ENCODE peak calls at places on chromosomes 5 and 9, in nine cellular contexts. V is spleen, P is uterus, I is body of pancreas, C is GM12878, M is tibial nerve, J is thyroid gland, L is upper lobe of left lung, Z is esophagus muscularis mucosa. F is an unnamed sample.

GRCh38 chr5:89686081-89686765 is 723.3 kb downstream of the CETN3 start:
- DNase-seq in V (no peak), J (no peak), C (no peak), Z (no peak), I (no peak), L (no peak), P (no peak), M (no peak), F (no peak)

GRCh38 chr5:4142842-4143241 is 547.2 kb downstream of the IRX1 start:
- DNase-seq in Z (no peak), C (no peak), P (no peak), L (no peak), I (no peak), J (no peak), M (no peak), V (no peak), F (no peak)

GRCh38 chr9:126721531-126722098 is 83.2 kb upstream of the ZBTB43 start:
- DNase-seq in Z (peak), I (no peak), L (no peak), V (peak), P (no peak), J (no peak), C (no peak), M (no peak), F (peak)

GRCh38 chr9:30075451-30076199 is 2308.8 kb upstream of the ACO1 start:
- DNase-seq in J (no peak), Z (no peak), M (no peak), I (no peak), L (no peak), P (no peak), C (peak), V (no peak), F (no peak)

GRCh38 chr9:110156902-110157301 is 51.1 kb downstream of the C9orf152 start:
- DNase-seq in L (no peak), P (no peak), Z (no peak), I (no peak), C (no peak), M (peak), J (no peak), V (no peak), F (peak)

GRCh38 chr9:122991370-122991830 is 42.1 kb upstream of the GPR21 start:
- DNase-seq in P (peak), Z (no peak), V (no peak), J (peak), L (no peak), M (peak), C (peak), I (peak), F (no peak)

GRCh38 chr9:136275655-136276429 is 28.1 kb downstream of the CCDC187 start:
- DNase-seq in J (no peak), M (no peak), C (no peak), Z (no peak), P (no peak), V (no peak), I (no peak), L (no peak), F (no peak)

GRCh38 chr9:89477395-89477794 is 20.5 kb downstream of the SEMA4D start:
- DNase-seq in Z (no peak), V (no peak), P (no peak), M (no peak), I (no peak), J (no peak), L (no peak), C (no peak), F (no peak)

GRCh38 chr5:33781286-33781685 is 110.5 kb downstream of the ADAMTS12 start:
- DNase-seq in M (peak), I (no peak), L (no peak), P (no peak), C (no peak), V (no peak), Z (no peak), J (no peak), F (no peak)

GRCh38 chr9:84862786-84863185 is 193.3 kb downstream of the NTRK2 start:
- DNase-seq in I (no peak), M (no peak), J (peak), L (peak), C (no peak), V (no peak), P (peak), Z (no peak), F (no peak)

GRCh38 chr9:15370496-15371464 is 51.9 kb upstream of the SNAPC3 start:
- DNase-seq in C (no peak), Z (peak), M (no peak), I (no peak), L (no peak), P (no peak), V (no peak), J (no peak), F (no peak)

GRCh38 chr5:132103380-132103951 is 29.9 kb downstream of the CSF2 start:
- DNase-seq in M (peak), Z (peak), L (peak), P (peak), J (peak), C (peak), V (peak), I (peak), F (peak)

GRCh38 chr9:83509372-83509771 is 28.8 kb downstream of the FRMD3 start:
- DNase-seq in L (no peak), P (no peak), J (no peak), Z (no peak), V (no peak), C (no peak), M (no peak), I (no peak), F (no peak)

GRCh38 chr5:64569880-64570279 is 64.1 kb downstream of the RGS7BP start:
- DNase-seq in J (no peak), C (no peak), L (no peak), I (no peak), V (no peak), M (no peak), P (no peak), Z (no peak), F (no peak)

GRCh38 chr9:106583751-106584150 is 279.2 kb upstream of the ZNF462 start:
- DNase-seq in L (no peak), I (no peak), Z (no peak), M (no peak), P (no peak), C (no peak), J (no peak), V (no peak), F (no peak)

GRCh38 chr9:130327781-130328348 is 62.3 kb downstream of the HMCN2 start:
- DNase-seq in V (no peak), J (no peak), I (peak), Z (peak), M (peak), P (peak), L (no peak), C (no peak), F (no peak)

DNA sequence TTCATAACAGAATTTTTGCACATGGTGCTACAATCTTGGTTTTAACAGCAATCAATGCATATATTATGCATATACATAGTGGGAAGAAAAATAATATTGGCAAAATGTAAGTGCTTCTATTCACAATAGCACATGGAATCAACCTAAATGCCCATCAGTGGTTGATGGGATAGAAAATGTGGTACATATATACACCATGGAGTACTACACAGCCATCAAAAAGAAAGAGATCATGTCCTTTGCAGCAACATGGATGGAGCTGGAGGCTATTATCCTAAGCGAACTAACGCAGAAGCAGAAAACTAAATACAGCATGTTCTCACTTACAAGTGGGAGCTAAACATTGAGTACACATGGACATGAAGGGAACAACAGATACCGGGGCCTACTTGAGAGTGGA is 37.2 kb upstream of the TLX3 start:
- DNase-seq in I (no peak), C (no peak), J (no peak), M (no peak), P (no peak), Z (no peak), L (no peak), V (no peak), F (no peak)
- TF ChIP-seq CTCF in I (no peak), C (no peak), J (no peak), M (no peak), P (no peak), Z (no peak), L (no peak), V (no peak), F (no peak)

GRCh38 chr9:92294297-92294676 is 790 bp upstream of the IARS1 start:
- DNase-seq in I (no peak), V (peak), J (peak), M (no peak), Z (no peak), P (no peak), C (no peak), L (no peak), F (peak)
- H3K27ac ChIP-seq in I (no peak), V (peak), J (peak), M (peak), Z (peak), P (peak), C (peak), L (peak), F (peak)

GRCh38 chr5:432928-433791 is 9.8 kb upstream of the EXOC3 start:
- DNase-seq in J (no peak), C (no peak), P (no peak), V (no peak), Z (no peak), I (no peak), M (no peak), L (no peak), F (no peak)
- TF ChIP-seq POLR2A in J (no peak), C (no peak), P (no peak), V (no peak), Z (no peak), I (no peak), M (no peak), L (no peak), F (no peak)

GRCh38 chr5:111221139-111221538 is 3.0 kb upstream of the CAMK4 start:
- DNase-seq in J (no peak), Z (no peak), C (no peak), L (no peak), M (no peak), V (no peak), P (no peak), I (no peak), F (no peak)
- TF ChIP-seq CTCF in J (no peak), Z (no peak), C (no peak), L (no peak), M (no peak), V (no peak), P (no peak), I (no peak), F (no peak)

GRCh38 chr5:2254880-2255750 is 372.4 kb upstream of the IRX4 start:
- DNase-seq in C (no peak), I (no peak), V (no peak), Z (peak), J (no peak), P (no peak), M (no peak), L (no peak), F (no peak)

GRCh38 chr5:2254404-2254803 is 371.7 kb upstream of the IRX4 start:
- DNase-seq in V (no peak), J (no peak), I (no peak), Z (no peak), L (no peak), C (no peak), M (no peak), P (no peak), F (no peak)

GRCh38 chr5:2257326-2258244 is 374.9 kb upstream of the IRX4 start:
- DNase-seq in J (no peak), Z (no peak), V (no peak), M (no peak), C (no peak), L (no peak), I (no peak), P (no peak), F (no peak)

GRCh38 chr5:2256646-2257288 is 374.0 kb upstream of the IRX4 start:
- DNase-seq in C (no peak), P (no peak), M (no peak), Z (peak), I (no peak), L (no peak), J (no peak), V (no peak), F (no peak)

DNA sequence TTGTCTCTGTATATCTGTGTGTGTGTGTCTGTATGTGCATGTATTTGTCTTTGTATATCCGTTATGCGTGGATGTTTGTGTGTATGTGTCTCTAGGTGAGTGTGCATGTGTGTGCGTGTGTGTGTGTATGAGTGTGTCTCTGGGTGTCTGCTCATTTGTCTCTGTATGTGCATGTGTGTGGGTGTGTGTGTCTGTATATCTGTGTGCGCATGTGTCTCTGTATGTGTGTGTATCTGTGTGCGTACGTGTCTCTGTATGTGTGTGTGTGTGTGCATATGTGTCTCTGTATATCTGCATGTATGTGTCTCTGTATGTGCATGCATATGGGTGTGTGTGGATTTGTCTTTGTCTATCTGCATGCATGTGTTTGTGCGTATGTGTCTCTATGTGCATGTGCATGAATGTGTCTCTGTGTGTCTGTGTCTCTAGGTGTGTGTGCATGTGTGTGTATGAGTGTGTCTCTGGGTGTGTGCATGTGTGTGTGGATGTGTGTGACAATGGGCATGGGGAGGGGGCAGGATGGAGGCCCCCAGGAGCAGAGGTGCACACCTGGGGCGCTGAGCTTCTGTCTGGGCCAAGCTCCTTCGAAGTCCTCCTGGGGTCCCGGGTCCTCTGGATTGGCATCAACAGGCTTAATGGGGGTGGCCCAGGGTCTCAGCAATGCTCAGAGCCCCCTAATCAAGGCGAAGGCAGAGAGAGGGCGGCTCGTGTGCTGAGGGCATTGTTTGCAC is 373.4 kb upstream of the IRX4 start:
- DNase-seq in I (no peak), L (no peak), M (no peak), Z (peak), P (no peak), C (no peak), V (no peak), J (no peak), F (no peak)
- H3K27ac ChIP-seq in I (no peak), L (no peak), M (no peak), Z (no peak), P (no peak), C (no peak), V (no peak), J (no peak), F (no peak)

GRCh38 chr5:34820593-34820992 is 18.4 kb upstream of the TTC23L start:
- DNase-seq in M (no peak), V (no peak), P (no peak), I (no peak), Z (no peak), J (no peak), C (no peak), L (no peak), F (no peak)
- TF ChIP-seq POLR2A in M (no peak), V (no peak), P (no peak), I (no peak), Z (no peak), J (no peak), C (no peak), L (no peak), F (no peak)

DNA sequence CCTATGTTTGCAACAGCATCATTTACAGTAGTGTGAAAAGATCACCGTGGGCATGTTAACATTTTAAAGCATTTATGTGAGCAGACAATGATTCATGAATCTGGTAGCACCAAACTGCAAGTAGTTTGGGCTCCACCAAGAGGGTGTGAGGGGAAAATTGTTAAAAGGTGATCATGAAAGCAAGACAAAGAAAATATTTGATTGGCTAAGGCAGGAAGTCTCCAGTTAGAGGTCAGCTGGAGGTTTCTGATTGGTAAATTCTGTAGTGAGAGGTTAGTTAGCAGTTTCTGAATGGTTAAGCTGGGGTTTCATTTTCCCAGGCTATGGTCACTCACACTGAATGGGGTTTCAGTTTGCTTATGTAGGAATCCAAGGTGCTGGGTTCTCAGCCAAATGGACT is 13.5 kb upstream of the DRD1 start:
- DNase-seq in I (no peak), L (no peak), P (no peak), M (no peak), C (peak), J (no peak), Z (no peak), V (no peak), F (no peak)
- TF ChIP-seq CTCF in I (no peak), L (no peak), P (no peak), M (no peak), C (peak), J (no peak), Z (no peak), V (no peak), F (no peak)

GRCh38 chr9:94782367-94783120 is 56.0 kb downstream of the AOPEP start:
- DNase-seq in M (no peak), L (no peak), I (no peak), C (no peak), P (no peak), V (no peak), J (no peak), Z (no peak), F (no peak)
- H3K27ac ChIP-seq in M (peak), L (no peak), I (no peak), C (no peak), P (peak), V (no peak), J (no peak), Z (peak), F (no peak)